ENCODE peak calls at places on chromosomes 7 and 10, in five cellular contexts. Y is K562, O is HCT116, Q is SK-N-SH, M is GM12878. N is an unnamed sample.

GRCh38 chr10:132443605-132443997 is 46.6 kb downstream of the PWWP2B start:
- DNase-seq in Y (peak), O (no peak), Q (peak), M (no peak), N (no peak)

GRCh38 chr7:155882596-155882995 is 70.3 kb upstream of the SHH start:
- DNase-seq in Y (no peak), O (no peak), Q (no peak), M (no peak), N (no peak)

GRCh38 chr10:132117636-132118190 is 52.0 kb downstream of the JAKMIP3 start:
- DNase-seq in Y (no peak), O (no peak), Q (no peak), M (no peak), N (no peak)

GRCh38 chr10:3426190-3426845 is 253.7 kb upstream of the PITRM1 start:
- DNase-seq in Y (no peak), O (no peak), Q (no peak), M (no peak), N (no peak)

GRCh38 chr7:128172151-128172550 is 68.9 kb upstream of the LEP start:
- DNase-seq in Y (no peak), O (no peak), Q (no peak), M (no peak), N (no peak)

GRCh38 chr7:121288894-121289293 is 39.9 kb upstream of the WNT16 start:
- DNase-seq in Y (no peak), O (peak), Q (no peak), M (no peak), N (no peak)

GRCh38 chr7:39085590-39086049 is 107.9 kb downstream of the POU6F2 start:
- DNase-seq in Y (no peak), O (no peak), Q (no peak), M (no peak), N (no peak)

GRCh38 chr7:117025891-117026290 is 72.6 kb downstream of the ST7 start:
- DNase-seq in Y (no peak), O (no peak), Q (no peak), M (no peak), N (no peak)

GRCh38 chr7:143003393-143004051 is 23.4 kb downstream of the OR9A2 start:
- DNase-seq in Y (peak), O (peak), Q (peak), M (peak), N (peak)

GRCh38 chr10:62562101-62562500 is 187.9 kb downstream of the ZNF365 start:
- DNase-seq in Y (no peak), O (no peak), Q (no peak), M (no peak), N (no peak)

GRCh38 chr10:31686566-31686965 is 242.1 kb downstream of the ARHGAP12 start:
- DNase-seq in Y (no peak), O (no peak), Q (no peak), M (no peak), N (no peak)

GRCh38 chr7:147636553-147636952 is 954.0 kb upstream of the C7orf33 start:
- DNase-seq in Y (no peak), O (no peak), Q (no peak), M (no peak), N (no peak)

GRCh38 chr7:20114463-20114862 is 102.7 kb downstream of the MACC1 start:
- DNase-seq in Y (no peak), O (no peak), Q (no peak), M (peak), N (peak)

GRCh38 chr10:77164616-77165311 is 472.8 kb downstream of the KCNMA1 start:
- DNase-seq in Y (no peak), O (no peak), Q (no peak), M (no peak), N (no peak)

GRCh38 chr10:97849491-97850402 is at the start of gene GOLGA7B:
- DNase-seq in Y (peak), O (no peak), Q (peak), M (no peak), N (peak)

GRCh38 chr7:77238703-77239136 is 39.1 kb upstream of the FGL2 start:
- DNase-seq in Y (no peak), O (no peak), Q (no peak), M (no peak), N (no peak)

GRCh38 chr7:2864204-2864985 is 20.3 kb upstream of the GNA12 start:
- DNase-seq in Y (no peak), O (no peak), Q (no peak), M (no peak), N (no peak)

GRCh38 chr10:33822774-33823173 is 488.3 kb upstream of the NRP1 start:
- DNase-seq in Y (no peak), O (no peak), Q (no peak), M (no peak), N (no peak)
- TF ChIP-seq JUND in Y (no peak), O (no peak), Q (no peak), M (no peak), N (no peak)

GRCh38 chr7:151865070-151865670 is 11.7 kb downstream of the PRKAG2 start:
- DNase-seq in Y (no peak), O (no peak), Q (no peak), M (no peak), N (no peak)
- TF ChIP-seq JUND in Y (no peak), O (no peak), Q (no peak), M (no peak), N (no peak)

GRCh38 chr7:41693150-41693997 is 9.5 kb downstream of the INHBA start:
- DNase-seq in Y (no peak), O (no peak), Q (peak), M (no peak), N (no peak)
- TF ChIP-seq JUND in Y (no peak), O (no peak), Q (no peak), M (no peak), N (no peak)

GRCh38 chr7:44210107-44210506 is 9.3 kb downstream of the YKT6 start:
- DNase-seq in Y (no peak), O (no peak), Q (no peak), M (no peak), N (no peak)

GRCh38 chr7:44212018-44212417 is 11.2 kb downstream of the YKT6 start:
- DNase-seq in Y (no peak), O (no peak), Q (no peak), M (no peak), N (no peak)

GRCh38 chr7:44211126-44211675 is 10.4 kb downstream of the YKT6 start:
- DNase-seq in Y (no peak), O (no peak), Q (no peak), M (no peak), N (no peak)

GRCh38 chr7:44212581-44213184 is 11.9 kb downstream of the YKT6 start:
- DNase-seq in Y (no peak), O (no peak), Q (no peak), M (no peak), N (no peak)

GRCh38 chr7:44208085-44208484 is 7.3 kb downstream of the YKT6 start:
- DNase-seq in Y (no peak), O (no peak), Q (no peak), M (no peak), N (no peak)
- TF ChIP-seq JUND in Y (no peak), O (no peak), Q (no peak), M (no peak), N (no peak)

GRCh38 chr7:4171029-4171786 is 510.9 kb upstream of the FOXK1 start:
- DNase-seq in Y (no peak), O (no peak), Q (no peak), M (no peak), N (no peak)

GRCh38 chr7:4168556-4168955 is 513.5 kb upstream of the FOXK1 start:
- DNase-seq in Y (no peak), O (no peak), Q (no peak), M (no peak), N (no peak)

GRCh38 chr7:4168041-4168440 is 514.1 kb upstream of the FOXK1 start:
- DNase-seq in Y (no peak), O (no peak), Q (no peak), M (no peak), N (no peak)

GRCh38 chr7:4167385-4167910 is 514.6 kb upstream of the FOXK1 start:
- DNase-seq in Y (no peak), O (no peak), Q (no peak), M (no peak), N (no peak)

DNA sequence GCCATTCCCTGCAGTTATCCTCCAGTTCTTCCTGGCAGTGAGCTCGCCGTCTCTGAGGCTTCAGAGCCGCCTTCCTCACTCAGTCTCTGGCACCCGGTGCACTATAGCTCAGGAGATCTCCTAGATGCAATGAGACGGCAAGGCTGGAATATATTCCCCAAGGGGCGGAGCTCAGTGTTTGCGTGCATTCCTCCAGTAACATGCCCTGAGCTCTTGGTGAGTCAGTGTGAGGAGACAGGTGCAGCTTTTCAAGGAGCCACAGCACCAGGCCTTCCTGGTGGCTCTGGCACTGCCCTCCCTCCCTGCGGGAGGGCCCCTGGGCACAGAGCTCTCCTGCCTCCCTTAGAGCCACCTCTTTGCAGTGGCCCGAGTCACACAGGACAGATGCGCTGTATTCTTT is 512.6 kb upstream of the FOXK1 start:
- DNase-seq in Y (no peak), O (peak), Q (no peak), M (no peak), N (peak)
- TF ChIP-seq JUND in Y (no peak), O (no peak), Q (no peak), M (no peak), N (no peak)

GRCh38 chr10:12563489-12563888 is 214.1 kb downstream of the CAMK1D start:
- DNase-seq in Y (no peak), O (no peak), Q (no peak), M (no peak), N (no peak)

GRCh38 chr10:12564173-12564572 is 214.8 kb downstream of the CAMK1D start:
- DNase-seq in Y (no peak), O (no peak), Q (no peak), M (no peak), N (no peak)

GRCh38 chr10:12561720-12562119 is 212.4 kb downstream of the CAMK1D start:
- DNase-seq in Y (no peak), O (no peak), Q (no peak), M (no peak), N (no peak)

GRCh38 chr10:12568391-12568790 is 219.0 kb downstream of the CAMK1D start:
- DNase-seq in Y (no peak), O (no peak), Q (no peak), M (no peak), N (peak)

DNA sequence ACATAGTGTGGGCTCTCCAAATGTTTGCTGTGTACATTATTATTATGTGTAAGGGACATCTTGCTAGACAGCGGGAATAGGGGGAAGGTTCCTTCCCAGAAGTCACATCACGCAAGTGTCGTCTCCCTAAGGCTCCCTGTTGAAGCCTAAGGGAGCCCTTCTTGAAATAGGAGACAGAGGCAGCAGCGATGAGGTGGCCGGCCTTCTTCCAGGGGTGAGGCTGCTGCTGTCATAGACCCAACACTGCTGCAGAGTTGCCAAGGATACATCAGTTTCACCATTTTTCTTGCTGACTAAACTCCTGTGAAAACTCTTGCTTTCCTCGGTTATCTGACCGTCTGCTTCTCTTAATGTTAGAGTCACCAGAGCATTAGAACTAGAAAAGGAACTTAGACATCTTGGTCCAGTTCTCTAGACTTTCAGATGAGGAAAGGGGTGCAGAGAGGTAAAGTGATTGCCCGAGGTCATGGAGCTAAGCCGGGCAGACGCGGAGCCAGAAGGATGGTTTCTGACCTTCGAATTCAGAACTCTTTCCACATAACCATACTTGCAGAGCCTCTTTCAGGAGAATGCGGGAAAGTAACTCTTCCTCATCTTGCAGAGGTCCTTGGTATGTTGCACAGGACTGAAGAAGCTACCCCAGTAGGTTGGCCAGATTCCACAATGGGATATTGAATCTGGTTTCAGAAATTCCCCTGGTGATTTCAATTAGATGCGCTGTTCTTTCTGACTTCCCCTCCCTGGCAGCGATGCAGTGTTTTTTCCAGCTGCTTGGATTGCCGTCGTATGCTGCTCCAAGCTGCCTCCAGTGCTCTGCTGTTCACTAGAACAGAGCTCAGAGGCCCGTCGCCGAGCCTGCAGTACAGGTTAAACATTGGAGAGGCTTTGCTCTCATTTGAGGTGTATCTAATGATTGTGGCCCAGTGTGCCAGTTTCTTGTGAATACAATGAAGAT is 217.1 kb downstream of the CAMK1D start:
- DNase-seq in Y (no peak), O (no peak), Q (no peak), M (no peak), N (no peak)
- TF ChIP-seq JUND in Y (no peak), O (no peak), Q (no peak), M (no peak), N (no peak)

N was measured in T47D.